ENCODE peak calls at places on chromosomes 2 and 18, in seven cellular contexts. H is fibroblast of lung, K is G401, M is left lung, F is GM23338, R is GM04503, P is mucosa of descending colon. U is an unnamed sample.

GRCh38 chr2:33051586-33052385 is 105.0 kb downstream of the LTBP1 start:
- DNase-seq in P (no peak), H (peak), F (no peak), K (no peak), M (no peak), R (peak), U (no peak)

GRCh38 chr2:68809324-68810240 is 61.6 kb downstream of the BMP10 start:
- DNase-seq in K (no peak), H (no peak), M (no peak), R (no peak), F (no peak), P (no peak), U (no peak)

GRCh38 chr2:225100269-225100668 is 58.0 kb upstream of the DOCK10 start:
- DNase-seq in K (no peak), R (peak), P (no peak), H (peak), M (no peak), F (peak), U (no peak)

GRCh38 chr2:56133931-56134629 is 49.7 kb upstream of the CCDC85A start:
- DNase-seq in K (no peak), F (no peak), M (no peak), R (no peak), P (no peak), H (no peak), U (no peak)

GRCh38 chr18:6593142-6593889 is 136.2 kb upstream of the ARHGAP28 start:
- DNase-seq in P (no peak), M (no peak), H (no peak), R (no peak), F (no peak), K (no peak), U (no peak)

GRCh38 chr2:161344737-161345136 is 36.5 kb downstream of the PSMD14 start:
- DNase-seq in H (no peak), P (no peak), F (no peak), M (no peak), K (no peak), R (no peak), U (no peak)

GRCh38 chr2:29528891-29529520 is 392.4 kb downstream of the ALK start:
- DNase-seq in H (peak), M (peak), P (peak), K (peak), R (peak), F (no peak), U (peak)

GRCh38 chr18:48391863-48392262 is 17.3 kb downstream of the ZBTB7C start:
- DNase-seq in P (no peak), R (no peak), K (peak), H (no peak), F (no peak), M (no peak), U (peak)

GRCh38 chr18:7524786-7525185 is 42.3 kb upstream of the PTPRM start:
- DNase-seq in H (no peak), P (no peak), R (no peak), K (no peak), F (no peak), M (no peak), U (no peak)

GRCh38 chr2:112138143-112139032 is at the start of gene FBLN7:
- DNase-seq in R (no peak), H (peak), P (no peak), K (peak), M (peak), F (peak), U (peak)

GRCh38 chr2:146213674-146214073 is 1631.2 kb upstream of the ACVR2A start:
- DNase-seq in F (no peak), K (no peak), H (no peak), R (no peak), M (no peak), P (no peak), U (no peak)

GRCh38 chr2:226122067-226122466 is 677.6 kb downstream of the IRS1 start:
- DNase-seq in F (no peak), P (no peak), R (no peak), K (no peak), H (no peak), M (no peak), U (no peak)

GRCh38 chr18:77022556-77022955 is 110.0 kb downstream of the MBP start:
- DNase-seq in F (no peak), H (no peak), R (no peak), M (no peak), K (no peak), P (no peak), U (no peak)

GRCh38 chr18:12359515-12359927 is 17.5 kb downstream of the AFG3L2 start:
- DNase-seq in M (no peak), R (no peak), K (no peak), H (peak), P (no peak), F (no peak), U (no peak)

GRCh38 chr2:25276569-25277465 is 64.9 kb downstream of the DNMT3A start:
- DNase-seq in M (peak), K (no peak), P (peak), H (peak), F (peak), R (no peak), U (no peak)

GRCh38 chr2:56372071-56372656 is 188.4 kb downstream of the CCDC85A start:
- DNase-seq in M (peak), K (no peak), H (peak), F (no peak), R (no peak), P (no peak), U (no peak)

GRCh38 chr2:3536682-3537632 is 17.6 kb upstream of the ADI1 start:
- DNase-seq in P (no peak), F (peak), R (no peak), H (peak), M (no peak), K (no peak), U (peak)

GRCh38 chr2:167750675-167751074 is 496.7 kb downstream of the STK39 start:
- DNase-seq in H (no peak), R (no peak), M (no peak), K (peak), F (no peak), P (no peak), U (peak)

GRCh38 chr18:28399781-28400362 is 222.9 kb upstream of the CDH2 start:
- DNase-seq in F (no peak), K (no peak), P (no peak), H (no peak), M (no peak), R (no peak), U (no peak)

GRCh38 chr2:32271063-32271462 is 6.4 kb upstream of the NLRC4 start:
- DNase-seq in R (no peak), F (no peak), M (no peak), K (no peak), P (no peak), H (no peak), U (no peak)

GRCh38 chr18:845152-845819 is 33.2 kb upstream of the YES1 start:
- DNase-seq in M (no peak), F (no peak), P (no peak), K (no peak), H (peak), R (peak), U (no peak)